ENCODE peak calls at places on chromosomes 6 and 20, in four cellular contexts. One of them, this sample, is unnamed.

GRCh38 chr20:31894980-31895675 is 24.7 kb downstream of the TTLL9 start:
- DNase-seq in GM12865: peak
- DNase-seq in progenitor cell of endocrine pancreas: no peak
- DNase-seq in cardiac septum: no peak
- DNase-seq in this sample: no peak

GRCh38 chr20:43658068-43658722 is 8.7 kb upstream of the MYBL2 start:
- DNase-seq in cardiac septum: no peak
- DNase-seq in GM12865: peak
- DNase-seq in progenitor cell of endocrine pancreas: no peak
- DNase-seq in this sample: peak

GRCh38 chr6:21808551-21809181 is 215.1 kb downstream of the SOX4 start:
- DNase-seq in cardiac septum: no peak
- DNase-seq in progenitor cell of endocrine pancreas: no peak
- DNase-seq in GM12865: no peak
- DNase-seq in this sample: no peak

GRCh38 chr6:75249837-75250236 is 6.2 kb upstream of the COX7A2 start:
- DNase-seq in progenitor cell of endocrine pancreas: no peak
- DNase-seq in GM12865: no peak
- DNase-seq in cardiac septum: no peak
- DNase-seq in this sample: no peak

GRCh38 chr6:13354331-13355042 is 26.1 kb upstream of the TBC1D7 start:
- DNase-seq in cardiac septum: no peak
- DNase-seq in GM12865: no peak
- DNase-seq in progenitor cell of endocrine pancreas: no peak
- DNase-seq in this sample: no peak

GRCh38 chr6:114055319-114055718 is 84.4 kb upstream of the HDAC2 start:
- DNase-seq in cardiac septum: no peak
- DNase-seq in progenitor cell of endocrine pancreas: no peak
- DNase-seq in GM12865: no peak
- DNase-seq in this sample: no peak

GRCh38 chr6:75800133-75800532 is 51.1 kb downstream of the MYO6 start:
- DNase-seq in cardiac septum: no peak
- DNase-seq in GM12865: no peak
- DNase-seq in progenitor cell of endocrine pancreas: no peak
- DNase-seq in this sample: no peak

GRCh38 chr20:62122659-62123449 is 579 bp downstream of the LSM14B start:
- DNase-seq in cardiac septum: no peak
- DNase-seq in progenitor cell of endocrine pancreas: peak
- DNase-seq in GM12865: peak
- DNase-seq in this sample: no peak

GRCh38 chr6:167116109-167116837 is 6.6 kb upstream of the CCR6 start:
- DNase-seq in progenitor cell of endocrine pancreas: no peak
- DNase-seq in GM12865: no peak
- DNase-seq in cardiac septum: no peak
- DNase-seq in this sample: no peak

GRCh38 chr6:47681201-47681990 is 17.0 kb upstream of the ADGRF4 start:
- DNase-seq in GM12865: no peak
- DNase-seq in progenitor cell of endocrine pancreas: no peak
- DNase-seq in cardiac septum: no peak
- DNase-seq in this sample: no peak

GRCh38 chr6:22222469-22222868 is 74.4 kb downstream of the PRL start:
- DNase-seq in GM12865: no peak
- DNase-seq in cardiac septum: no peak
- DNase-seq in progenitor cell of endocrine pancreas: no peak
- DNase-seq in this sample: no peak

GRCh38 chr6:42124223-42124836 is 18.1 kb downstream of the C6orf132 start:
- DNase-seq in cardiac septum: no peak
- DNase-seq in GM12865: no peak
- DNase-seq in progenitor cell of endocrine pancreas: no peak
- DNase-seq in this sample: no peak

GRCh38 chr6:152206072-152206818 is 398.8 kb downstream of the ESR1 start:
- DNase-seq in progenitor cell of endocrine pancreas: no peak
- DNase-seq in cardiac septum: no peak
- DNase-seq in GM12865: peak
- DNase-seq in this sample: no peak

GRCh38 chr20:60352580-60352979 is 394.4 kb downstream of the CDH26 start:
- DNase-seq in cardiac septum: no peak
- DNase-seq in GM12865: no peak
- DNase-seq in progenitor cell of endocrine pancreas: no peak
- DNase-seq in this sample: no peak

GRCh38 chr6:162942860-162943259 is 215.1 kb downstream of the PACRG start:
- DNase-seq in progenitor cell of endocrine pancreas: no peak
- DNase-seq in cardiac septum: no peak
- DNase-seq in GM12865: no peak
- DNase-seq in this sample: no peak

GRCh38 chr6:75114795-75115194 is 91.1 kb downstream of the COL12A1 start:
- DNase-seq in cardiac septum: no peak
- DNase-seq in progenitor cell of endocrine pancreas: no peak
- DNase-seq in GM12865: no peak
- DNase-seq in this sample: no peak

GRCh38 chr20:34260208-34260942 is 19.2 kb downstream of the ASIP start:
- DNase-seq in progenitor cell of endocrine pancreas: no peak
- DNase-seq in cardiac septum: no peak
- DNase-seq in GM12865: no peak
- DNase-seq in this sample: no peak

GRCh38 chr6:137680678-137681346 is 186.2 kb upstream of the TNFAIP3 start:
- DNase-seq in progenitor cell of endocrine pancreas: no peak
- DNase-seq in cardiac septum: no peak
- DNase-seq in GM12865: peak
- DNase-seq in this sample: no peak

GRCh38 chr6:16683524-16684194 is 77.6 kb downstream of the ATXN1 start:
- DNase-seq in progenitor cell of endocrine pancreas: no peak
- DNase-seq in cardiac septum: no peak
- DNase-seq in GM12865: no peak
- DNase-seq in this sample: no peak

GRCh38 chr6:162154930-162155329 is 572.6 kb downstream of the PRKN start:
- DNase-seq in cardiac septum: no peak
- DNase-seq in progenitor cell of endocrine pancreas: no peak
- DNase-seq in GM12865: no peak
- DNase-seq in this sample: no peak

GRCh38 chr20:32539063-32539816 is 45.9 kb downstream of the NOL4L start:
- DNase-seq in GM12865: no peak
- DNase-seq in progenitor cell of endocrine pancreas: no peak
- DNase-seq in cardiac septum: no peak
- DNase-seq in this sample: no peak

GRCh38 chr6:85472744-85473143 is 22.9 kb downstream of the NT5E start:
- DNase-seq in GM12865: no peak
- DNase-seq in cardiac septum: no peak
- DNase-seq in progenitor cell of endocrine pancreas: no peak
- DNase-seq in this sample: no peak

GRCh38 chr6:42279144-42279781 is 61.6 kb upstream of the MRPS10 start:
- DNase-seq in cardiac septum: no peak
- DNase-seq in GM12865: peak
- DNase-seq in progenitor cell of endocrine pancreas: no peak
- DNase-seq in this sample: no peak

GRCh38 chr6:26223677-26224546 is 136.7 kb downstream of the HFE start:
- DNase-seq in GM12865: peak
- DNase-seq in progenitor cell of endocrine pancreas: no peak
- DNase-seq in cardiac septum: peak
- DNase-seq in this sample: no peak

GRCh38 chr20:48457261-48458002 is 370.4 kb downstream of the PREX1 start:
- DNase-seq in cardiac septum: no peak
- DNase-seq in GM12865: no peak
- DNase-seq in progenitor cell of endocrine pancreas: no peak
- DNase-seq in this sample: no peak

GRCh38 chr6:75243333-75244062 is at the start of gene COX7A2:
- DNase-seq in cardiac septum: peak
- DNase-seq in GM12865: peak
- DNase-seq in progenitor cell of endocrine pancreas: peak
- DNase-seq in this sample: peak

GRCh38 chr6:42704251-42704936 is 18.0 kb downstream of the PRPH2 start:
- DNase-seq in progenitor cell of endocrine pancreas: no peak
- DNase-seq in cardiac septum: no peak
- DNase-seq in GM12865: no peak
- DNase-seq in this sample: no peak

GRCh38 chr6:150380256-150380655 is 11.4 kb downstream of the IYD start:
- DNase-seq in progenitor cell of endocrine pancreas: no peak
- DNase-seq in cardiac septum: no peak
- DNase-seq in GM12865: no peak
- DNase-seq in this sample: no peak

GRCh38 chr6:3825851-3826581 is 23.2 kb upstream of the FAM50B start:
- DNase-seq in cardiac septum: peak
- DNase-seq in GM12865: no peak
- DNase-seq in progenitor cell of endocrine pancreas: no peak
- DNase-seq in this sample: no peak

GRCh38 chr20:43459022-43459942 is 1.6 kb downstream of the SRSF6 start:
- DNase-seq in GM12865: no peak
- DNase-seq in cardiac septum: no peak
- DNase-seq in progenitor cell of endocrine pancreas: no peak
- DNase-seq in this sample: no peak

This sample was measured in HAP-1.